ENCODE peak calls at places on chromosomes 16 and 17, in nine cellular contexts. U is CD4-positive, alpha-beta memory T cell; K is GM23248; I is tibial nerve; J is body of pancreas; T is naive thymus-derived CD4-positive, alpha-beta T cell; R is heart right ventricle; O is A549; H is Peyer's patch. M is an unnamed sample.

GRCh38 chr17:66229783-66230538 is 746 bp upstream of the APOH start:
- DNase-seq in U (no peak), T (no peak), O (no peak), I (no peak), J (no peak), K (no peak), R (no peak), H (no peak), M (no peak)

GRCh38 chr17:7767425-7768021 is 50.0 kb downstream of the DNAH2 start:
- DNase-seq in R (no peak), J (peak; percentile 46), T (no peak), U (no peak), O (no peak), K (no peak), I (no peak), H (no peak), M (no peak)

GRCh38 chr17:12727881-12728280 is 61.4 kb upstream of the ARHGAP44 start:
- DNase-seq in I (no peak), O (no peak), H (no peak), R (no peak), T (no peak), K (no peak), J (no peak), U (no peak), M (no peak)

GRCh38 chr16:31033709-31034492 is 543 bp downstream of the STX4 start:
- DNase-seq in H (peak; percentile 95), O (peak; percentile 82), U (peak; percentile 86), K (peak; percentile 94), T (peak; percentile 85), R (peak; percentile 90), J (peak; percentile 95), I (peak; percentile 91), M (peak; percentile 71)

GRCh38 chr16:4375717-4376116 is 4.1 kb downstream of the VASN start:
- DNase-seq in K (peak; percentile 93), U (no peak), I (no peak), J (peak; percentile 53), T (no peak), R (no peak), H (no peak), O (no peak), M (no peak)

GRCh38 chr17:69796093-69796492 is 278.9 kb upstream of the KCNJ16 start:
- DNase-seq in U (no peak), O (no peak), H (no peak), T (no peak), R (no peak), J (no peak), K (no peak), I (no peak), M (no peak)

GRCh38 chr17:27294689-27295630 is 1.0 kb downstream of the WSB1 start:
- DNase-seq in U (peak; percentile 71), I (peak; percentile 39), T (peak; percentile 60), O (peak; percentile 92), R (no peak), J (peak; percentile 68), H (no peak), K (peak; percentile 94), M (peak; percentile 17)

GRCh38 chr17:38415250-38416194 is 12.7 kb upstream of the ARHGAP23 start:
- DNase-seq in O (peak; percentile 64), R (no peak), H (no peak), K (peak; percentile 74), J (no peak), T (no peak), U (no peak), I (no peak), M (no peak)

GRCh38 chr17:45784583-45785372 is 658 bp downstream of the CRHR1 start:
- DNase-seq in J (peak; percentile 42), H (peak; percentile 63), R (peak; percentile 20), T (peak; percentile 25), K (peak; percentile 52), I (no peak), U (peak; percentile 29), O (no peak), M (no peak)

GRCh38 chr17:81074875-81075274 is 39.9 kb downstream of the BAIAP2 start:
- DNase-seq in K (peak; percentile 44), I (no peak), R (no peak), H (no peak), T (no peak), U (no peak), O (no peak), J (no peak), M (no peak)

GRCh38 chr17:40564195-40564882 is 933 bp downstream of the CCR7 start:
- DNase-seq in H (peak; percentile 45), K (no peak), R (no peak), T (peak; percentile 55), I (no peak), J (no peak), O (no peak), U (peak; percentile 67), M (no peak)

GRCh38 chr16:11743308-11744074 is 834 bp upstream of the TXNDC11 start:
- DNase-seq in K (peak; percentile 80), T (no peak), R (no peak), J (peak; percentile 55), H (no peak), I (peak; percentile 30), U (peak; percentile 27), O (peak; percentile 86), M (peak; percentile 9)

GRCh38 chr17:32813021-32813420 is 63.9 kb downstream of the MYO1D start:
- DNase-seq in U (no peak), R (no peak), J (no peak), H (no peak), T (no peak), I (no peak), K (peak; percentile 89), O (no peak), M (no peak)

GRCh38 chr16:21222495-21223337 is 10.8 kb upstream of the ANKS4B start:
- DNase-seq in J (no peak), K (no peak), H (no peak), R (no peak), I (no peak), T (no peak), U (no peak), O (no peak), M (no peak)

GRCh38 chr16:21646721-21647561 is 5.5 kb downstream of the IGSF6 start:
- DNase-seq in I (no peak), R (no peak), U (peak; percentile 82), T (peak; percentile 71), H (no peak), O (no peak), K (no peak), J (no peak), M (peak; percentile 52)

GRCh38 chr17:82940226-82941020 is 100.6 kb upstream of the ZNF750 start:
- DNase-seq in I (no peak), H (peak; percentile 34), U (no peak), O (no peak), J (peak; percentile 3), K (no peak), R (peak; percentile 4), T (no peak), M (no peak)

GRCh38 chr16:57609541-57610401 is 18.7 kb upstream of the ADGRG1 start:
- DNase-seq in U (peak; percentile 60), J (peak; percentile 55), I (no peak), T (peak; percentile 32), K (no peak), R (no peak), H (no peak), O (no peak), M (no peak)

GRCh38 chr17:2030779-2031163 is 818 bp downstream of the DPH1 start:
- DNase-seq in R (no peak), H (no peak), K (peak; percentile 96), O (peak; percentile 92), T (no peak), J (no peak), U (no peak), I (no peak), M (no peak)
- H3K27ac ChIP-seq in R (peak overlapping the region; percentile 80), H (peak overlapping the region; percentile 47), K (peak overlapping the region; percentile 84), O (peak overlapping the region; percentile 8), T (peak overlapping the region; percentile 85), J (no peak overlapping the region), U (peak overlapping the region; percentile 81), I (peak overlapping the region; percentile 78), M (peak overlapping the region; percentile 67)

GRCh38 chr16:19392352-19392751 is 25.3 kb upstream of the TMC5 start:
- DNase-seq in I (no peak), T (no peak), H (no peak), U (no peak), O (no peak), K (no peak), J (no peak), R (no peak), M (no peak)

GRCh38 chr16:19400709-19401108 is 17.0 kb upstream of the TMC5 start:
- DNase-seq in R (no peak), O (no peak), J (peak; percentile 17), K (no peak), U (no peak), H (no peak), T (no peak), I (no peak), M (no peak)

GRCh38 chr16:19393226-19394074 is 24.2 kb upstream of the TMC5 start:
- DNase-seq in R (no peak), T (no peak), O (peak; percentile 90), K (peak; percentile 40), U (no peak), H (no peak), I (no peak), J (no peak), M (no peak)

DNA sequence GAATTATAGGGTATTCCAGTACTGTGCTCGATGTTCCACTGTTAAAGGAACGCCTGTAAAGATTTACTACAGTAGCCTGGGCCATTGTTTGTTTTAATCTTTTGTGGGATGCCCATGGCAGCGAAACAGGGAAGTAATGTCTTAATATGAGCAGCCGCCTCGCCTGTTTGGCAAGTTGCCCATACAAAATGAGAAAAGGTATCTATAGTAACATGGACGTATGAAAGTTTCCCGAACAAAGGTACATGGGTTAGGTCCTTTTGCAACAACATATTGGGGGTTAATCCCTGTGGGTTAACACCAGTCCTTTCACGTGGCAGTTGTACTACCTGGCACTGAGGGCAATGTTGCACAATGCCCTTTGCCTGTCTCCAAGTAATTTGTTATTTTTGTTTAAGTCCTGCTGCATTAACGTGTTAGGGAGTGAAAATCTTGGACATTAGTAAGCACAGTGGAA is 21.1 kb upstream of the TMC5 start:
- DNase-seq in O (peak; percentile 85), R (no peak), J (peak; percentile 54), H (peak; percentile 60), U (no peak), I (no peak), T (no peak), K (no peak), M (no peak)
- H3K27ac ChIP-seq in O (peak overlapping the region; percentile 55), R (no peak overlapping the region), J (peak overlapping the region; percentile 69), H (peak overlapping the region; percentile 59), U (no peak overlapping the region), I (no peak overlapping the region), T (no peak overlapping the region), K (no peak overlapping the region), M (no peak overlapping the region)

GRCh38 chr17:48294193-48294909 is 135.7 kb downstream of the SKAP1 start:
- DNase-seq in O (no peak), J (no peak), U (peak; percentile 45), K (no peak), T (no peak), I (no peak), R (no peak), H (no peak), M (no peak)
- H3K27ac ChIP-seq in O (no peak overlapping the region), J (no peak overlapping the region), U (peak overlapping the region; percentile 55), K (no peak overlapping the region), T (peak overlapping the region; percentile 37), I (no peak overlapping the region), R (no peak overlapping the region), H (peak overlapping the region; percentile 40), M (peak overlapping the region; percentile 70)

DNA sequence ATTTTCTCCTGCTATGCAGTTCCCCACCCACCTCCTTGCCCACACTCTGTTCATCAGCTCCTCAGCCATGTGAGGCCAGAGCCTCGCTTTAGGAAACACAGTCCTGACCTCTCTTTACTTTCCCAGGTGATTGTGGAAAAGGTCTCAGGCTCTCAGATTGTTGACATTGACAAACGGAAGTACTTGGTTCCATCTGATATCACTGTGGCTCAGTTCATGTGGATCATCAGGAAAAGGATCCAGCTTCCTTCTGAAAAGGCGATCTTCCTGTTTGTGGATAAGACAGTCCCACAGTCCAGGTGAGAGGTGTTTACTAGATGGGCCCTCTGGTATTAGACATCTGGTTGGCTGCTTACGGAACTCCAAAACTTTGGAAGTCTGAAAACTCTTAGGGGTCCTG is 1.7 kb downstream of the GABARAPL2 start:
- DNase-seq in O (no peak), R (no peak), U (no peak), J (no peak), T (no peak), K (no peak), I (no peak), H (no peak), M (no peak)
- H3K27ac ChIP-seq in O (no peak overlapping the region), R (peak overlapping the region; percentile 91), U (no peak overlapping the region), J (no peak overlapping the region), T (peak overlapping the region; percentile 24), K (no peak overlapping the region), I (peak overlapping the region; percentile 90), H (no peak overlapping the region), M (no peak overlapping the region)

M was measured in effector memory CD4-positive, alpha-beta T cell.